ENCODE peak calls at places on chromosomes 6 and 20, in eight cellular contexts. W is CD8-positive, alpha-beta T cell; B is tibial nerve; P is psoas muscle; X is ovary; I is breast epithelium; S is H1; V is RWPE2. O is an unnamed sample. For H3K4me1, the result is how much of the 10 kb centered on the place peaks cover.

GRCh38 chr20:41279546-41280225 is 37.8 kb downstream of the ZHX3 start:
- DNase-seq in V (no peak), W (no peak), S (no peak), X (no peak), P (no peak), I (no peak), B (no peak), O (no peak)

GRCh38 chr6:37354526-37355384 is 972 bp downstream of the RNF8 start:
- DNase-seq in X (peak), S (peak), B (no peak), I (no peak), P (peak), V (peak), W (peak), O (peak)

GRCh38 chr20:63525968-63526367 is 5.4 kb downstream of the PPDPF start:
- DNase-seq in I (no peak), W (no peak), P (no peak), X (no peak), B (no peak), S (no peak), V (no peak), O (no peak)

GRCh38 chr6:164927288-164928040 is 381.9 kb downstream of the C6orf118 start:
- DNase-seq in W (peak), I (peak), P (peak), B (peak), S (peak), X (peak), V (no peak), O (peak)

GRCh38 chr6:108365488-108365887 is 70.6 kb downstream of the AFG1L start:
- DNase-seq in X (no peak), V (no peak), B (no peak), S (no peak), I (no peak), W (no peak), P (no peak), O (no peak)

GRCh38 chr6:158708239-158708638 is 58.4 kb downstream of the SYTL3 start:
- DNase-seq in V (no peak), P (no peak), S (no peak), X (peak), B (no peak), W (no peak), I (no peak), O (no peak)

GRCh38 chr20:47792021-47792618 is 6.8 kb upstream of the SULF2 start:
- DNase-seq in P (peak), I (peak), B (peak), V (peak), X (peak), W (no peak), S (no peak), O (peak)

GRCh38 chr20:34295284-34295683 is 7.9 kb downstream of the AHCY start:
- DNase-seq in X (no peak), S (no peak), P (no peak), I (no peak), W (no peak), B (no peak), V (no peak), O (no peak)

GRCh38 chr20:44056010-44056698 is 130.8 kb downstream of the JPH2 start:
- DNase-seq in P (no peak), S (peak), I (peak), X (no peak), V (peak), W (peak), B (no peak), O (peak)

GRCh38 chr20:54619181-54619580 is 143.8 kb downstream of the DOK5 start:
- DNase-seq in P (no peak), S (no peak), I (no peak), W (no peak), X (no peak), V (no peak), B (no peak), O (no peak)

GRCh38 chr6:13614126-13614925 is 809 bp upstream of the NOL7 start:
- DNase-seq in S (no peak), I (no peak), B (no peak), P (peak), W (no peak), X (no peak), V (no peak), O (peak)

GRCh38 chr6:13615802-13616140 is 636 bp downstream of the NOL7 start:
- DNase-seq in P (peak), B (peak), W (peak), I (peak), S (peak), X (peak), V (no peak), O (peak)

GRCh38 chr6:13611715-13612114 is 3.4 kb upstream of the NOL7 start:
- DNase-seq in I (no peak), V (no peak), W (no peak), B (no peak), X (no peak), S (no peak), P (no peak), O (no peak)

GRCh38 chr6:13614926-13615801 is at the start of gene NOL7:
- DNase-seq in P (peak), I (peak), B (peak), V (peak), W (peak), S (peak), X (peak), O (peak)

GRCh38 chr6:13613029-13613594 is 2.0 kb upstream of the NOL7 start:
- DNase-seq in I (no peak), V (no peak), B (no peak), X (no peak), P (no peak), S (no peak), W (no peak), O (no peak)
- H3K4me3 ChIP-seq in I (no peak), V (no peak), B (no peak), X (no peak), P (no peak), S (no peak), W (no peak), O (no peak)

GRCh38 chr6:15401120-15401519 is 155.3 kb downstream of the JARID2 start:
- DNase-seq in I (no peak), W (no peak), X (no peak), V (no peak), S (no peak), P (no peak), B (no peak), O (no peak)

GRCh38 chr6:15401769-15402250 is 155.9 kb downstream of the JARID2 start:
- DNase-seq in W (no peak), P (no peak), B (no peak), X (no peak), V (no peak), S (no peak), I (no peak), O (no peak)

GRCh38 chr6:15399651-15400470 is 154.0 kb downstream of the JARID2 start:
- DNase-seq in B (peak), W (no peak), S (no peak), V (no peak), P (peak), X (peak), I (peak), O (peak)

GRCh38 chr6:15398657-15399287 is 152.9 kb downstream of the JARID2 start:
- DNase-seq in P (no peak), V (no peak), S (no peak), W (no peak), B (no peak), X (no peak), I (no peak), O (no peak)

GRCh38 chr6:15400572-15401004 is 154.7 kb downstream of the JARID2 start:
- DNase-seq in B (peak), P (peak), I (no peak), W (no peak), S (no peak), V (no peak), X (peak), O (peak)
- H3K4me1 ChIP-seq in B (half or more), P (half or more), I (under half), W (half or more), S (under half), V (under half), X (under half), O (half or more)

DNA sequence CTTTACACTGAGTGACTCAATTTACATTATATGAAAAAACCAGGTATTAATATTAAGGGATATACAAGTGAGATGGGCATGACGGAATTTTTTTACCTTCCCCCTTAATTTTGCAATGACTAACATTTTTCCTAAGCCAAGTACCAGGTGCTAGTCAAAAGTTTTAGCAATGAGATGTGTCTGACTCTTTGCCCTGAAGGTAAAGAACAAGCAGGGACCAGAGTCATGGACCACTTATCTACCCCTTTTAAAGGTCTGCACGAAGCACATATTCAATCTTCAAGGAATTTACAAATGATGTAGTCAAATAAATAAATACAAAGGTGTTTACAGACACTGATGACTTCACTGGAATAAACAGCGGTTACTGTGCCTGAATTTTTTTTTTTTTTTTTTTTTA is 1.4 kb downstream of the GLO1 start:
- DNase-seq in X (no peak), W (no peak), I (no peak), S (no peak), B (no peak), P (no peak), V (no peak), O (no peak)
- H3K4me3 ChIP-seq in X (no peak), W (no peak), I (no peak), S (no peak), B (no peak), P (no peak), V (no peak), O (peak)

DNA sequence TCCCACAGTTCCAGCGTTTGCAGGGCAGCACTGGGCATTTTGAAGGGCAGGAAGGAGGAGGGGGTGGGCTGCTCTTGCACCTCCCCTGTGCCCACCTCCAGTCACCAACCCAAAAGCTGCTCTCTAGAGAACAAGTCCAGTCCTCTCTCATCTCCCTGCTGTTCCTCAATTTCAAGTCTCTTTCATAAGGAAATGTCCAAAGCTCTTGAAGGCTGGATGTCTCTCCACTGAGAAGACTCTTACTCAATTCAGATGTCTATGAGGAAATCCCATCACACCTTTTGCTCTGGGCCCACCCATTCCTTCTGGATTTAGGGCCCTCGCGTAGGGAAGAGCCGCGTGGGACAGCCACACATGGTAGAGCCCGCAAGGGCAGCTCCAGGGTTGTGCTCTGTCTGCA is 31.7 kb downstream of the WRNIP1 start:
- DNase-seq in S (no peak), B (no peak), W (no peak), P (no peak), I (no peak), X (no peak), V (no peak), O (no peak)
- H3K4me1 ChIP-seq in S (under half), B (under half), W (under half), P (under half), I (under half), X (under half), V (under half), O (under half)

GRCh38 chr20:36209921-36210320 is 26.4 kb upstream of the AAR2 start:
- DNase-seq in X (no peak), B (no peak), W (no peak), P (no peak), I (no peak), S (no peak), V (peak), O (no peak)
- H3K4me3 ChIP-seq in X (no peak), B (no peak), W (no peak), P (no peak), I (no peak), S (no peak), V (no peak), O (no peak)

GRCh38 chr6:137234505-137234863 is 15.3 kb upstream of the IFNGR1 start:
- DNase-seq in I (no peak), W (no peak), S (no peak), V (no peak), X (no peak), B (no peak), P (no peak), O (no peak)
- H3K4me1 ChIP-seq in I (under half), W (under half), S (under half), V (under half), X (under half), B (under half), P (under half), O (under half)

GRCh38 chr6:3424185-3424927 is 32.5 kb downstream of the SLC22A23 start:
- DNase-seq in B (no peak), I (no peak), P (no peak), S (no peak), X (no peak), V (no peak), W (no peak), O (no peak)
- H3K4me3 ChIP-seq in B (no peak), I (no peak), P (no peak), S (no peak), X (no peak), V (no peak), W (no peak), O (no peak)

DNA sequence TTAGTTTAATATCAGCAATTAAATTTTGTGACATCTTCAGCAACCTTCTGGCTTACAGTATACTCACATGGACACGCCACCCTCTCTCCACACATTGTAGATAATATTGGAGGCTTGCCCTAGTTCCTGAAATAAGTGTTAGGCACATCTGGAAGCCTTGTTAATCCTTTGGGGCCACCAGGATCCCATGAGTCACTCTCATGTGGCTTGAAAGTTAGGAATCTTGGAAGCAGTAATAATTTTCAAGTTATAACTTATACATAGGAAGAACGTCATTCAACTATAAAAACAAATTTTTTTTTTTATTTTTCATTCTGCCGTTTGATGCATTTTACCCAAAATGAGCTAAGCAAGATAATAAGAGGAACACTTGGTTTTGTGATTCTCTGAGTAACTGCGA is 20.5 kb downstream of the LAMA4 start:
- DNase-seq in S (no peak), V (no peak), I (no peak), W (no peak), P (no peak), B (no peak), X (no peak), O (no peak)
- H3K4me1 ChIP-seq in S (under half), V (under half), I (under half), W (under half), P (under half), B (half or more), X (under half), O (under half)

GRCh38 chr6:167494698-167495435 is 170.0 kb downstream of the TTLL2 start:
- DNase-seq in B (no peak), I (no peak), W (no peak), X (no peak), S (no peak), P (no peak), V (no peak), O (no peak)
- H3K4me3 ChIP-seq in B (no peak), I (no peak), W (no peak), X (peak), S (no peak), P (no peak), V (no peak), O (no peak)

O was measured in BE2C.